ENCODE peak calls at places on chromosome 19, in ten cellular contexts. P is adrenal gland, H is uterus, X is lower leg skin, C is tibial nerve, L is transverse colon, N is H1, S is esophagus squamous epithelium, R is IMR-90, G is spleen. U is an unnamed sample.

GRCh38 chr19:57282011-57282636 is 1.8 kb downstream of the ZNF460 start:
- DNase-seq in L (no peak), R (no peak), X (no peak), S (no peak), C (no peak), N (no peak), H (no peak), P (no peak), G (no peak), U (no peak)

GRCh38 chr19:2280633-2281264 is 1.2 kb downstream of the PEAK3 start:
- DNase-seq in S (no peak), X (no peak), R (no peak), L (no peak), C (no peak), H (no peak), P (no peak), N (no peak), G (no peak), U (no peak)

GRCh38 chr19:18649371-18650047 is 12.7 kb downstream of the KLHL26 start:
- DNase-seq in R (peak), G (peak), N (no peak), X (peak), L (peak), C (peak), P (no peak), H (peak), S (no peak), U (no peak)

GRCh38 chr19:33500586-33500985 is 21.0 kb downstream of the PEPD start:
- DNase-seq in N (no peak), P (no peak), R (no peak), L (no peak), C (no peak), H (no peak), G (peak), X (no peak), S (no peak), U (no peak)

GRCh38 chr19:5804516-5805464 is at the start of gene NRTN:
- DNase-seq in X (no peak), N (peak), G (peak), R (no peak), C (no peak), P (peak), L (peak), S (no peak), H (no peak), U (no peak)

GRCh38 chr19:19146000-19146608 is 7.8 kb upstream of the TMEM161A start:
- DNase-seq in X (peak), P (peak), R (peak), N (peak), S (no peak), G (peak), L (peak), C (peak), H (peak), U (peak)

GRCh38 chr19:41299755-41300089 is 10.2 kb upstream of the CCDC97 start:
- DNase-seq in X (peak), G (no peak), C (peak), S (no peak), P (peak), N (no peak), L (peak), H (peak), R (peak), U (peak)

GRCh38 chr19:41344162-41344561 is 9.6 kb downstream of the TGFB1 start:
- DNase-seq in G (no peak), N (no peak), X (no peak), P (no peak), H (no peak), R (no peak), L (no peak), S (no peak), C (no peak), U (no peak)

GRCh38 chr19:29665826-29666633 is 769 bp downstream of the PLEKHF1 start:
- DNase-seq in G (no peak), N (peak), L (peak), P (peak), R (peak), C (no peak), X (no peak), S (no peak), H (peak), U (no peak)

GRCh38 chr19:2952953-2953481 is 8.2 kb upstream of the ZNF77 start:
- DNase-seq in P (no peak), G (no peak), R (no peak), L (peak), N (no peak), S (no peak), X (no peak), C (no peak), H (no peak), U (no peak)

DNA sequence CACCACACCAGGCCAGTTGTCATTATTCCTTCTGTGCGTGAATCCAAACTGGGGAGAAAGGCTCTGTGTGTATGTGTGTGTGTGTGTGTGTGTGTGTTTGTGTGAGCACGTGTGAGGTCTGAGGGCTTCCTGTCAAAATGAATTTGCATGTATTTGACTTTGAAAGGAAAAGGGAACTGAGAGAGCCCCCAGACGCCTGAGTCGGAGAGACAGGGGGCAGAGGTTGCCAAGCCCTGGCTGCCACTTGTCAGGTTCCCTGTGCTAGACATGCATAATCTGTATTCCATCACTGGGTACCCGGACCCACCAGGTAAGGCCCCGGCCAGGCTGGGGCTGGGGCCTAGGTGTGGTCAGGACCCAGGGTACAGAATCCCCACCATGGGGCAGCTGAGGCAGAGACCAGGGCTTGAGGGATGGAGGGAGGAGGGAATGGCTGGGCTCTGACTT is at the start of gene CLEC17A:
- DNase-seq in X (no peak), S (no peak), R (no peak), H (no peak), G (peak), N (no peak), C (no peak), L (no peak), P (no peak), U (no peak)
- TF ChIP-seq POLR2A in X (no peak), S (no peak), R (no peak), H (no peak), G (no peak), N (no peak), C (no peak), L (no peak), P (no peak), U (no peak)

GRCh38 chr19:49488046-49488862 is 846 bp downstream of the RPL13A start:
- DNase-seq in S (no peak), L (no peak), X (no peak), P (no peak), G (no peak), C (no peak), N (no peak), H (no peak), R (no peak), U (no peak)

GRCh38 chr19:49488863-49489537 is 1.6 kb downstream of the RPL13A start:
- DNase-seq in G (no peak), S (no peak), R (no peak), H (no peak), P (no peak), L (no peak), C (no peak), X (no peak), N (no peak), U (no peak)

GRCh38 chr19:49490287-49491029 is 3.0 kb downstream of the RPL13A start:
- DNase-seq in X (no peak), R (no peak), G (no peak), P (no peak), L (no peak), C (no peak), S (no peak), N (no peak), H (no peak), U (no peak)

GRCh38 chr19:49491030-49491803 is 3.8 kb downstream of the RPL13A start:
- DNase-seq in X (no peak), N (no peak), S (no peak), G (no peak), L (no peak), R (no peak), C (no peak), P (no peak), H (no peak), U (no peak)

DNA sequence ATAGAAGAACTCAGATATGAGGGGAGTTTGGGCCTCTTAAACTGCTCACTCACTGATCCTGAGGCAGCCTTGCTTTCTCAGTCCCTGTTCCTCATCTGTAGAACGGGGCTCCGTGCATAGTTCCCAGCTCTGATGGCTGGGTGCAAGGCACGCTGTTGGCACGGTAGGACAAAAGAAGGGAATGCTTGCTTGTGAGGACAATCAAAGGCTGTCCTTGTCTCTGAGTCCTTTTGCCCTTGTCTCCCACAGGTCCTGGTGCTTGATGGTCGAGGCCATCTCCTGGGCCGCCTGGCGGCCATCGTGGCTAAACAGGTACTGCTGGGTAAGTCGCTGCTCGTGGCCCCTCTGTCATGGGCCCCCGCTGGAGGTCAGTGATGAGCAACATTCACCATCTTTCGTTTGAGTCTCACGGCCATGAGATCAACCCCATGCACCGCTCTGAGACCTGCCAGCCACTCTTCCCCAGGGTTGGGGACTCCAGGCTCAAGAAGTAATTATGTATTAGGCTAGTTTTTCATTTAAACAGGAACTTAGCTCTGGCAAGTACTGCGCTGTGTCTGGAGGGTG is 2.3 kb downstream of the RPL13A start:
- DNase-seq in X (no peak), L (no peak), N (no peak), C (no peak), G (no peak), S (no peak), H (no peak), R (no peak), P (peak), U (no peak)
- TF ChIP-seq POLR2A in X (no peak), L (no peak), N (peak), C (no peak), G (no peak), S (no peak), H (no peak), R (no peak), P (no peak), U (peak)

GRCh38 chr19:55041244-55041626 is 3.2 kb upstream of the GP6 start:
- DNase-seq in R (no peak), H (no peak), P (no peak), L (no peak), G (no peak), X (no peak), C (no peak), N (no peak), S (no peak), U (no peak)
- TF ChIP-seq POLR2A in R (no peak), H (no peak), P (no peak), L (no peak), G (no peak), X (no peak), C (no peak), N (no peak), S (no peak), U (no peak)

GRCh38 chr19:12670159-12670928 is 3.7 kb downstream of the WDR83 start:
- DNase-seq in L (no peak), S (no peak), X (no peak), N (no peak), G (peak), P (no peak), H (no peak), C (no peak), R (no peak), U (no peak)

GRCh38 chr19:12667903-12668302 is 1.3 kb downstream of the WDR83 start:
- DNase-seq in L (no peak), R (no peak), P (no peak), H (no peak), G (no peak), C (no peak), S (no peak), N (no peak), X (no peak), U (no peak)

GRCh38 chr19:12668346-12668745 is 1.7 kb downstream of the WDR83 start:
- DNase-seq in N (no peak), G (no peak), S (no peak), R (no peak), H (no peak), X (no peak), L (no peak), P (no peak), C (no peak), U (no peak)

GRCh38 chr19:12666305-12667048 is at the start of the genes MAN2B1 and WDR83:
- DNase-seq in G (peak), L (peak), P (peak), R (peak), N (peak), S (no peak), C (peak), H (peak), X (peak), U (peak)

GRCh38 chr19:12669272-12670158 is 2.9 kb downstream of the WDR83 start:
- DNase-seq in S (no peak), R (peak), X (peak), C (peak), N (peak), H (peak), P (peak), L (peak), G (peak), U (peak)
- TF ChIP-seq POLR2A in S (no peak), R (no peak), X (no peak), C (peak), N (no peak), H (peak), P (peak), L (peak), G (no peak), U (peak)

GRCh38 chr19:35153701-35154534 is 617 bp upstream of the FXYD5 start:
- DNase-seq in N (peak), X (no peak), P (no peak), G (peak), L (peak), R (no peak), H (no peak), S (no peak), C (no peak), U (no peak)

GRCh38 chr19:35155981-35156672 is 1.6 kb downstream of the FXYD5 start:
- DNase-seq in G (no peak), H (no peak), C (no peak), R (no peak), N (no peak), L (no peak), S (no peak), P (no peak), X (no peak), U (no peak)

GRCh38 chr19:35156673-35157014 is 2.1 kb downstream of the FXYD5 start:
- DNase-seq in S (no peak), L (no peak), N (no peak), C (no peak), H (no peak), R (no peak), P (no peak), G (no peak), X (no peak), U (no peak)

GRCh38 chr19:35155441-35155840 is 906 bp downstream of the FXYD5 start:
- DNase-seq in G (no peak), R (no peak), S (no peak), L (no peak), C (no peak), X (no peak), H (no peak), P (no peak), N (no peak), U (no peak)

GRCh38 chr19:35154535-35155406 is at the start of gene FXYD5:
- DNase-seq in X (peak), L (peak), R (peak), H (peak), N (peak), G (peak), P (peak), S (no peak), C (no peak), U (no peak)
- TF ChIP-seq POLR2A in X (no peak), L (peak), R (peak), H (peak), N (no peak), G (no peak), P (no peak), S (no peak), C (peak), U (peak)

GRCh38 chr19:12672744-12673143 is 6.1 kb downstream of the WDR83 start:
- DNase-seq in C (no peak), G (no peak), P (no peak), S (no peak), N (no peak), X (no peak), H (no peak), R (no peak), L (no peak), U (no peak)

GRCh38 chr19:12664406-12665280 is 1.9 kb downstream of the MAN2B1 start:
- DNase-seq in C (no peak), X (no peak), L (no peak), N (peak), S (no peak), P (no peak), H (no peak), R (no peak), G (peak), U (peak)

GRCh38 chr19:12665281-12665573 is 1.3 kb downstream of the MAN2B1 start:
- DNase-seq in H (no peak), R (no peak), S (peak), G (peak), P (no peak), X (peak), N (no peak), L (peak), C (no peak), U (no peak)

GRCh38 chr19:12665646-12666304 is 767 bp downstream of the MAN2B1 start:
- DNase-seq in C (no peak), P (no peak), N (no peak), X (no peak), S (no peak), H (no peak), R (peak), G (peak), L (no peak), U (no peak)

DNA sequence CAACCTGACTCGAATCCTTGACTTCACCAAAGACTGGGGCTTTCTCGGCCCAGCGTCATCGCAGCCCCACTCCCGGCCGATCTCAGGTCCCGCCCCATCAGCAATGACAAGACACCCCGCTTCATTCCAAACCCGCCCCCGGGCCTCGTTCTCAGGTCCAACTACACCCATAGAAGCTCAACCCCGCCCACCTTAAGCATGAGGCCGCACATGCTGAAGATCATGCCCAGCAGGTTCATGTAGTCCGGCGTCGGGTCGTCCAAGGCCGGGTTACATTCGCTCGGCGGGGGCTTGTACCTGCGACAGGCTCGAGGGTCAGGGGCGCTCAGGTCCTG is 2.3 kb downstream of the WDR83 start:
- DNase-seq in C (peak), N (peak), X (peak), H (peak), G (no peak), P (peak), L (peak), S (no peak), R (peak), U (peak)
- TF ChIP-seq POLR2A in C (no peak), N (no peak), X (no peak), H (no peak), G (no peak), P (no peak), L (no peak), S (no peak), R (no peak), U (no peak)